ENCODE peak calls at places on chromosome 2, in six cellular contexts. S is left ventricle myocardium inferior, F is osteocyte, Y is HFF-Myc, H is brain microvascular endothelial cell, A is WTC11. G is an unnamed sample.

GRCh38 chr2:174682578-174683391 is 81.5 kb downstream of the CHRNA1 start:
- DNase-seq in S (peak), F (peak), Y (no peak), H (peak), A (peak), G (peak)

GRCh38 chr2:28976584-28976983 is 4.5 kb upstream of the TOGARAM2 start:
- DNase-seq in S (peak), F (no peak), Y (no peak), H (peak), A (no peak), G (no peak)

GRCh38 chr2:9795071-9795470 is 48.2 kb upstream of the TAF1B start:
- DNase-seq in S (no peak), F (no peak), Y (no peak), H (no peak), A (no peak), G (no peak)

GRCh38 chr2:153872311-153873061 is 764 bp downstream of the GALNT13 start:
- DNase-seq in S (no peak), F (no peak), Y (no peak), H (no peak), A (peak), G (peak)

GRCh38 chr2:238910751-238911351 is 63.0 kb downstream of the TWIST2 start:
- DNase-seq in S (no peak), F (no peak), Y (no peak), H (no peak), A (no peak), G (no peak)

GRCh38 chr2:146579154-146579930 is 1265.5 kb upstream of the ACVR2A start:
- DNase-seq in S (no peak), F (no peak), Y (peak), H (peak), A (no peak), G (no peak)

GRCh38 chr2:234291765-234292204 is 205.1 kb downstream of the ARL4C start:
- DNase-seq in S (peak), F (no peak), Y (peak), H (peak), A (no peak), G (no peak)

GRCh38 chr2:12675352-12675795 is 41.4 kb upstream of the TRIB2 start:
- DNase-seq in S (no peak), F (no peak), Y (no peak), H (peak), A (no peak), G (no peak)

GRCh38 chr2:172806426-172807008 is 70.9 kb downstream of the RAPGEF4 start:
- DNase-seq in S (no peak), F (no peak), Y (peak), H (peak), A (no peak), G (no peak)

GRCh38 chr2:168002021-168002553 is 245.3 kb downstream of the STK39 start:
- DNase-seq in S (no peak), F (no peak), Y (no peak), H (peak), A (no peak), G (no peak)

GRCh38 chr2:226066391-226066790 is 666.9 kb downstream of the NYAP2 start:
- DNase-seq in S (no peak), F (no peak), Y (no peak), H (no peak), A (no peak), G (no peak)

GRCh38 chr2:123839326-123839725 is 185.8 kb upstream of the CNTNAP5 start:
- DNase-seq in S (no peak), F (no peak), Y (no peak), H (no peak), A (no peak), G (no peak)

GRCh38 chr2:20224191-20224715 is 677 bp downstream of the SDC1 start:
- DNase-seq in S (no peak), F (no peak), Y (no peak), H (no peak), A (no peak), G (no peak)

GRCh38 chr2:218400930-218401833 is 1.5 kb downstream of the CTDSP1 start:
- DNase-seq in S (peak), F (no peak), Y (no peak), H (no peak), A (no peak), G (no peak)

GRCh38 chr2:61471905-61472805 is 1.3 kb upstream of the USP34 start:
- DNase-seq in S (no peak), F (no peak), Y (peak), H (peak), A (no peak), G (no peak)

GRCh38 chr2:101119431-101119830 is 31.8 kb downstream of the TBC1D8 start:
- DNase-seq in S (peak), F (no peak), Y (no peak), H (no peak), A (no peak), G (no peak)

GRCh38 chr2:67641709-67642397 is 244.7 kb downstream of the ETAA1 start:
- DNase-seq in S (no peak), F (no peak), Y (no peak), H (no peak), A (no peak), G (no peak)

GRCh38 chr2:7289697-7290096 is 372.5 kb downstream of the RNF144A start:
- DNase-seq in S (no peak), F (no peak), Y (no peak), H (no peak), A (no peak), G (no peak)

GRCh38 chr2:217527586-217528202 is 475.1 kb downstream of the TNS1 start:
- DNase-seq in S (no peak), F (no peak), Y (no peak), H (no peak), A (no peak), G (no peak)

GRCh38 chr2:241882090-241882625 is 12.6 kb downstream of the RTP5 start:
- DNase-seq in S (peak), F (no peak), Y (no peak), H (no peak), A (no peak), G (no peak)

GRCh38 chr2:233711312-233712008 is 1.2 kb upstream of the UGT1A5 start:
- DNase-seq in S (peak), F (peak), Y (peak), H (peak), A (peak), G (peak)

GRCh38 chr2:183359867-183360266 is 235.6 kb downstream of the NUP35 start:
- DNase-seq in S (no peak), F (no peak), Y (no peak), H (peak), A (no peak), G (no peak)

GRCh38 chr2:10163498-10164486 is 41.3 kb downstream of the RRM2 start:
- DNase-seq in S (no peak), F (no peak), Y (no peak), H (peak), A (no peak), G (no peak)

GRCh38 chr2:19753818-19754217 is 148.0 kb downstream of the TTC32 start:
- DNase-seq in S (no peak), F (no peak), Y (no peak), H (no peak), A (no peak), G (no peak)

GRCh38 chr2:95390272-95390880 is 12.1 kb upstream of the FAHD2A start:
- DNase-seq in S (no peak), F (no peak), Y (no peak), H (no peak), A (no peak), G (no peak)

GRCh38 chr2:120985174-120985996 is 249.7 kb downstream of the GLI2 start:
- DNase-seq in S (no peak), F (no peak), Y (no peak), H (no peak), A (no peak), G (no peak)

GRCh38 chr2:100802076-100802475 is 17.9 kb upstream of the NPAS2 start:
- DNase-seq in S (no peak), F (no peak), Y (no peak), H (no peak), A (no peak), G (no peak)

GRCh38 chr2:240498171-240498957 is 59.4 kb downstream of the ANKMY1 start:
- DNase-seq in S (no peak), F (peak), Y (no peak), H (no peak), A (no peak), G (no peak)

GRCh38 chr2:120466704-120467054 is 120.7 kb downstream of the INHBB start:
- DNase-seq in S (no peak), F (no peak), Y (no peak), H (no peak), A (no peak), G (no peak)

GRCh38 chr2:195782156-195782555 is 125.1 kb downstream of the SLC39A10 start:
- DNase-seq in S (no peak), F (no peak), Y (no peak), H (no peak), A (no peak), G (no peak)

GRCh38 chr2:80075719-80076118 is 228.8 kb downstream of the LRRTM1 start:
- DNase-seq in S (no peak), F (no peak), Y (no peak), H (no peak), A (no peak), G (no peak)

GRCh38 chr2:54013996-54014395 is 43.2 kb upstream of the PSME4 start:
- DNase-seq in S (no peak), F (no peak), Y (no peak), H (no peak), A (no peak), G (no peak)

GRCh38 chr2:158060862-158061435 is 40.7 kb upstream of the UPP2 start:
- DNase-seq in S (no peak), F (no peak), Y (peak), H (peak), A (no peak), G (no peak)

DNA sequence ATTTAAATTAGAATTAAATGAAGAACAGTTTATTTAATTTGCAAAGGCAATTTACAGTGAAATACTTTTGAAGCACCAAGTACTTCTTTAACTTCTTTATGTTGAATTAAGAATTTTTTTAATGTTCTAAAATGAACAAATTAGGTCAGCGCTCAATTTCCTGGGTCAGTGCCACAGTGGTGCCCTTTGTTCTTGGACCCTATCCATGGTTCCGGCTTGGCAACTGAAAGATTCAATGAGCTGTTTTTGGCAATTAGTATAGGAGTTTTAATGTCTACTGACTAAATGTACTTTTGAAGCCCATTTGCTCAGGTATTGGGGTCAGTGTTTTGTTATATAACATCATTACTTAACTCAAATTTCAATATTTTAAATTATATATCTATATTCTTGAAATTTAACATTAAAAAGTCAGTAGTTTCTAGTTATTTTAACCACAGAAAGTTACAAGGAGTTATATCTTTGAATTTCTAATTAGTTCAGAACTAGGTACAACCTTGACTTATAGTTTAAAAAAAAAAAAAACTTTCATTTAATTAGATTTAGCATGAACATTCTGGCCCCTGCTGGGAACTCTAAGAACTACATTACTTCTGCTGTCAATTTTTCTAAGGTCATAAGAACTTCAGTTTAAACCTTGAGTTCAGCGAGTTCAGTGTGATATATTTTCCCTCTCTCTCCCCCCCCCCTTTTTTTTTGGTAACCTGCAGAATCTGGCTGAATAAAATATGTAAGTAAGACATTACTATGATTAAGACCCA is 7.6 kb upstream of the MSTN start:
- DNase-seq in S (no peak), F (no peak), Y (peak), H (peak), A (no peak), G (no peak)
- TF ChIP-seq CTCF in S (peak), F (peak), Y (peak), H (peak), A (peak), G (peak)

GRCh38 chr2:47254464-47254863 is 99.4 kb upstream of the STPG4 start:
- DNase-seq in S (no peak), F (no peak), Y (no peak), H (no peak), A (no peak), G (no peak)
- TF ChIP-seq CTCF in S (no peak), F (no peak), Y (no peak), H (no peak), A (no peak), G (no peak)

GRCh38 chr2:135258193-135258592 is 206.1 kb downstream of the RAB3GAP1 start:
- DNase-seq in S (no peak), F (no peak), Y (no peak), H (no peak), A (no peak), G (no peak)
- TF ChIP-seq CTCF in S (peak), F (no peak), Y (no peak), H (no peak), A (no peak), G (no peak)

DNA sequence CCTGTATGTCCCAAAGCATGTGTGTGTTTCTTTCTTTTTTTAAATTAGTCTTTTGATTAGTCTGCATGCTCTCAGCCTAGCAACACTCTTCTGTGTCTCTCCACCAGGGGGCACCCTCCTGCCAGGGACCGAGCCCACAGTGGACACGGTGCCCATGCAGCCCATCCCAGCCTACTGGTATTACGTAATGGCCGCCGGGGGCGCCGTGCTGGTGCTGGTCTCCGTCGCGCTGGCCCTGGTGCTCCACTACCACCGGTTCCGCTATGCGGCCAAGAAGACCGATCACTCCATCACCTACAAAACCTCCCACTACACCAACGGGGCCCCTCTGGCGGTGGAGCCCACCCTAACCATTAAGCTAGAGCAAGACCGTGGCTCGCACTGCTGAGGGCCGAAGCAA is 93.8 kb downstream of the NRP2 start:
- DNase-seq in S (peak), F (no peak), Y (no peak), H (peak), A (peak), G (peak)
- TF ChIP-seq CTCF in S (peak), F (peak), Y (peak), H (peak), A (peak), G (peak)

DNA sequence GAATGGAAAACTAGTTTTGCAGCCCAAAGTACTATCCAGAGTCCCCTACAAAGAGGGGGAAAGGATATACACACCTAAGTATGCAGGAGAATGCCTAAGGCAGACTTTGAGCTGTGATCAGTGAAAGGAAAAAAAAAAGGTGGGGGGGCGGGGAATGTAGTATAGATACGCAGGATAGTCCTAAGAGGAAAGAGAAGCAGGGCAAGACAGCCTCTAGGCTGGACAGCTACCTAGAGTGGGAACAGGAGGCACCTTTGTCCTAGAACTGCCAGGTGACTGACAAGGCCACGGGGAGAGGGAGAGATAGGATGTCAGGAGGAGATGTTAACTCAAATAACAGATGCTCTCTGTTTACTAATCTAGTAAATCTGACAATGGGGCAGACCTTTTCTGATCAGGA is 6.0 kb downstream of the REEP1 start:
- DNase-seq in S (no peak), F (peak), Y (no peak), H (no peak), A (no peak), G (no peak)
- TF ChIP-seq CTCF in S (no peak), F (no peak), Y (no peak), H (no peak), A (no peak), G (no peak)

DNA sequence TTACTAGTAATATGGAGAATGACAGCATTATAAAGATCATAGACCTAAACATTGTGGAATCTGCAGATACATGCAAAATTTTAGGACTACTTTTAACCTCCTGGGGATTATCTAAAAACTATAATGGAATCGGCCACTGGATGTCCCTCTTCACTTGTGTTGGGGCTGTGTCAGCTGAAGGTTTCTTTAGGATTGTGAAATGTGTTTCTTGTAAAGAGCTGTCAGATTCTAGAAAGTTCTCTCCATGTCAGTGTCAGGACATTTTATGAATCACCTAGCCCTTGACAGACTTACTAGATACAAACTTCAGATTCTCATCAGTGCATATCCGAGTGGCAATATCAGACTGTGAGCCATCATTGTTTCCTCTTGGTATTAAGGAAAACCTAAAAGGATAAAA is 107.2 kb downstream of the CPS1 start:
- DNase-seq in S (no peak), F (no peak), Y (no peak), H (peak), A (no peak), G (no peak)
- TF ChIP-seq CTCF in S (peak), F (peak), Y (no peak), H (peak), A (no peak), G (peak)

GRCh38 chr2:129388870-129389269 is 590.6 kb upstream of the RAB6C start:
- DNase-seq in S (no peak), F (no peak), Y (no peak), H (no peak), A (no peak), G (no peak)
- TF ChIP-seq CTCF in S (no peak), F (no peak), Y (no peak), H (no peak), A (no peak), G (no peak)

DNA sequence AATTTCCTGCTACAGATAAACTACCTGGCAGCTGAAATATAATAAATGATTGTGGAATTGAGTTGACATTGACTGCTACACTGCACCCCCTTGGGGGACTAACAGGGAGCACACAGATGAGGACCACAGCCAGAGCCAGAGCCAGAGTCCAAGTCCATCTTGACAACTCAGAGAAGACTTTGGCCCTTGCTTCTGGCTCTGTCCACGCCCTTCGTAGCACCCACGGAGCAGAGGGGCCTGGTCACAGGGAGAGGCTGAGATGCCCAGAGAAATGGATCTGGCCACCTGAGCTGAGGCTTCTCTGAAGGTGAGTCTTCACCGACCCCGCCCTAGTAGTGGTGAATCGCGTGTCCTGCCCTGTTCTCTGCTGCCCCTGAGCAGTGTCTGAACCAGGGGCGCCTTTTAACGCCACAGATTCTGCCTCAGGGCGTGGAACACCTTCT is 35.8 kb upstream of the MAT2A start:
- DNase-seq in S (no peak), F (no peak), Y (no peak), H (no peak), A (no peak), G (no peak)
- TF ChIP-seq CTCF in S (no peak), F (no peak), Y (no peak), H (no peak), A (no peak), G (no peak)

GRCh38 chr2:221370942-221371221 is 201.2 kb downstream of the EPHA4 start:
- DNase-seq in S (no peak), F (no peak), Y (no peak), H (no peak), A (no peak), G (no peak)

GRCh38 chr2:221374234-221374633 is 197.9 kb downstream of the EPHA4 start:
- DNase-seq in S (no peak), F (no peak), Y (no peak), H (no peak), A (no peak), G (no peak)

GRCh38 chr2:221370076-221370941 is 201.8 kb downstream of the EPHA4 start:
- DNase-seq in S (no peak), F (no peak), Y (no peak), H (no peak), A (no peak), G (no peak)

GRCh38 chr2:221371347-221371746 is 200.8 kb downstream of the EPHA4 start:
- DNase-seq in S (no peak), F (no peak), Y (no peak), H (no peak), A (no peak), G (no peak)

DNA sequence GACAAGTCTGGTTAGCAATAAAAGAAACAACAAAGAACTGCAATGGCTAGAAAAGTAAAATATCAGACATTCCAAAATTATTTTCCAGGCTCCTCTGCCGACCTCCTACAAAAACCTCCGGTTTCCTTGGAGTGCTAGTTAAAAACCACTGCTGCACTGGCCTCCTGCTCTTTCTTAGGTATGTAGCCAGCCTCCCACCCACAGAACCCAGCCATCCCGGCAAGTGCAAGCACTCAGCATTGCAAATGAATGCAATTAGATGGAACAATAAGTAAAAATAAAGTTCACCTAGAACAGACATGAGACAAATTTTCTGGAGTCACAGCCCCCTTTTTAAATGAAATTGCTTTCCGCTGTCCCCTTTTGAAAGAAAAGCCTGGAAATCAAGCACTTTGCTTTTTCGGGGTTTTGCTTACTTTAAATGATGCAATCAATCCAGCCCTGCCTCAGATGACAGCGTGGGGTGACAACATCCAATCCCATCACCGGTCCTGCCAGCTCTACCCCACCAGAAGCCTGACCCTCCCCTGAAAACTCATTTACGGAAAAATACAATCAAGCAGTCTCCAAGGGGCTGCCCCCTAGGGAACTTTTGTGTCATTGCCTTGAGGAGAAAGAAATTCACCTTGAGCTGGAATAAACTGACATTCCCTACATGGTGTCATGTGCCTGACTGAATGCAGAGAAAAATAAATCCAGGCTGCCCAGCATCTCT is 199.8 kb downstream of the EPHA4 start:
- DNase-seq in S (no peak), F (no peak), Y (no peak), H (no peak), A (peak), G (no peak)
- TF ChIP-seq CTCF in S (no peak), F (no peak), Y (no peak), H (peak), A (no peak), G (peak)

G was measured in progenitor cell of endocrine pancreas.